ENCODE peak calls at places on chromosomes 1 and 21, in five cellular contexts. H, J, G, T and E are unnamed samples.

GRCh38 chr1:2971609-2972008 is 49.7 kb upstream of the ACTRT2 start:
- DNase-seq in G (no peak), J (no peak), T (no peak), H (no peak), E (no peak)

GRCh38 chr21:26140185-26140584 is 30.4 kb downstream of the APP start:
- DNase-seq in J (no peak), T (no peak), H (no peak), G (peak; percentile 98), E (no peak)

GRCh38 chr1:217149791-217150190 is 426.6 kb upstream of the ESRRG start:
- DNase-seq in J (no peak), T (no peak), H (no peak), G (no peak), E (no peak)

GRCh38 chr1:207302618-207303408 is 18.7 kb upstream of the CD55 start:
- DNase-seq in G (no peak), T (no peak), J (no peak), H (no peak), E (no peak)

GRCh38 chr1:26391450-26391849 is 18.9 kb upstream of the ZNF683 start:
- DNase-seq in J (peak; percentile 46), G (peak; percentile 45), T (no peak), H (peak; percentile 36), E (no peak)

GRCh38 chr1:23249785-23250184 is 32.5 kb upstream of the HTR1D start:
- DNase-seq in G (no peak), J (no peak), H (no peak), T (no peak), E (no peak)

GRCh38 chr1:199161319-199161680 is 522.5 kb downstream of the PTPRC start:
- DNase-seq in H (no peak), G (no peak), T (no peak), J (no peak), E (no peak)

GRCh38 chr1:12196641-12197482 is 30.1 kb downstream of the TNFRSF1B start:
- DNase-seq in T (no peak), H (no peak), G (no peak), J (no peak), E (peak; percentile 58)

GRCh38 chr1:162283657-162284056 is 93.0 kb downstream of the SPATA46 start:
- DNase-seq in J (no peak), G (no peak), T (no peak), H (no peak), E (no peak)

GRCh38 chr1:111742938-111743549 is 3.8 kb upstream of the INKA2 start:
- DNase-seq in J (no peak), T (no peak), H (no peak), G (peak; percentile 29), E (no peak)